ENCODE peak calls at places on chromosomes 7 and 10, in seven cellular contexts. S, K, F, E, C, Y and H are unnamed samples.

GRCh38 chr7:42105541-42106349 is 131.3 kb downstream of the GLI3 start:
- DNase-seq in S (no peak), K (no peak), F (no peak), E (no peak), C (no peak), Y (no peak), H (no peak)

GRCh38 chr10:9951481-9952257 is 1066.0 kb upstream of the CELF2 start:
- DNase-seq in S (peak; percentile 89), K (no peak), F (no peak), E (no peak), C (no peak), Y (no peak), H (no peak)

GRCh38 chr7:156442503-156442902 is 198.1 kb upstream of the RNF32 start:
- DNase-seq in S (no peak), K (no peak), F (no peak), E (no peak), C (no peak), Y (no peak), H (no peak)

GRCh38 chr7:116713918-116714317 is 41.9 kb downstream of the MET start:
- DNase-seq in S (peak; percentile 89), K (no peak), F (no peak), E (no peak), C (no peak), Y (no peak), H (no peak)

GRCh38 chr7:81150951-81151361 is 232.1 kb upstream of the SEMA3C start:
- DNase-seq in S (peak; percentile 52), K (no peak), F (no peak), E (no peak), C (no peak), Y (no peak), H (no peak)

GRCh38 chr10:100730739-100731602 is 14.4 kb upstream of the PAX2 start:
- DNase-seq in S (peak; percentile 18), K (no peak), F (no peak), E (no peak), C (no peak), Y (no peak), H (peak; percentile 73)

GRCh38 chr7:30990316-30991029 is 26.7 kb downstream of the GHRHR start:
- DNase-seq in S (no peak), K (no peak), F (no peak), E (no peak), C (no peak), Y (no peak), H (no peak)

GRCh38 chr10:71253981-71254818 is 41.8 kb downstream of the UNC5B start:
- DNase-seq in S (no peak), K (no peak), F (no peak), E (no peak), C (no peak), Y (no peak), H (no peak)

GRCh38 chr10:85919358-85920022 is 447.1 kb downstream of the GRID1 start:
- DNase-seq in S (peak; percentile 7), K (no peak), F (no peak), E (no peak), C (no peak), Y (no peak), H (no peak)

GRCh38 chr10:34813626-34814227 is 1.4 kb downstream of the PARD3 start:
- DNase-seq in S (peak; percentile 84), K (no peak), F (no peak), E (peak; percentile 56), C (no peak), Y (no peak), H (no peak)

GRCh38 chr7:33880787-33881186 is 24.6 kb upstream of the BMPER start:
- DNase-seq in S (peak; percentile 88), K (no peak), F (no peak), E (no peak), C (no peak), Y (no peak), H (no peak)

GRCh38 chr10:72340510-72340895 is 14.2 kb downstream of the DNAJB12 start:
- DNase-seq in S (no peak), K (no peak), F (peak; percentile 72), E (peak; percentile 45), C (peak; percentile 77), Y (no peak), H (no peak)

GRCh38 chr10:16856567-16856966 is 39.3 kb upstream of the RSU1 start:
- DNase-seq in S (peak; percentile 82), K (no peak), F (no peak), E (no peak), C (no peak), Y (no peak), H (no peak)

GRCh38 chr7:43290978-43291377 is 178.5 kb downstream of the HECW1 start:
- DNase-seq in S (no peak), K (no peak), F (no peak), E (no peak), C (no peak), Y (no peak), H (no peak)
- H3K27ac ChIP-seq in S (no peak overlapping the region), K (no peak overlapping the region), F (no peak overlapping the region), E (no peak overlapping the region), C (no peak overlapping the region), Y (no peak overlapping the region), H (no peak overlapping the region)

GRCh38 chr7:46147871-46148270 is 226.8 kb upstream of the IGFBP3 start:
- DNase-seq in S (peak; percentile 61), K (no peak), F (no peak), E (no peak), C (no peak), Y (no peak), H (no peak)

GRCh38 chr7:46139079-46139478 is 218.0 kb upstream of the IGFBP3 start:
- DNase-seq in S (peak; percentile 96), K (no peak), F (no peak), E (peak; percentile 57), C (no peak), Y (no peak), H (no peak)

GRCh38 chr7:46146454-46147255 is 225.6 kb upstream of the IGFBP3 start:
- DNase-seq in S (peak; percentile 82), K (no peak), F (no peak), E (no peak), C (peak; percentile 78), Y (no peak), H (no peak)

GRCh38 chr7:46145412-46145811 is 224.3 kb upstream of the IGFBP3 start:
- DNase-seq in S (peak; percentile 100), K (no peak), F (no peak), E (peak; percentile 71), C (no peak), Y (no peak), H (no peak)

GRCh38 chr7:46143949-46144917 is 223.2 kb upstream of the IGFBP3 start:
- DNase-seq in S (no peak), K (no peak), F (no peak), E (no peak), C (no peak), Y (no peak), H (no peak)
- H3K27ac ChIP-seq in S (no peak overlapping the region), K (no peak overlapping the region), F (no peak overlapping the region), E (no peak overlapping the region), C (peak overlapping the region; percentile 11), Y (no peak overlapping the region), H (no peak overlapping the region)

DNA sequence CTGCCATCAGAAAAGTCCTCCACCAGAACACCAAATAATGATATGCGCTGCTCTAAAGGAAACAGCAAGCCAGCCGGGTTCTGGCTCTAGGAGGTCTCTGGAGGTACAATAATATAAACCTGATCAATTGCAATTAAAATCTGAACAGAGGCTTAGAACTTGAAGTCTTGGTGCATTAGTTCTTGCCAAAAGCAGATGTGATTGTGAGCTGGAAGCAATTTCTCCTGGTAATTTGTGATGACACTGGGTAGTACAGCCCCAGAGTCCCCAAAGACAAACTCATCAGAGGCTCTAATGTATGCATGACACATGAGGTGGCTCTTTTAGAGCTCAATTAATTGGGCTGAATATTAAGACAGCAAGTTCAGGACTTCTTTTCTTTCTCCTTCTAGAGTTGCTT is 3.3 kb downstream of the ETV1 start:
- DNase-seq in S (no peak), K (no peak), F (no peak), E (no peak), C (no peak), Y (no peak), H (no peak)
- H3K27ac ChIP-seq in S (peak overlapping the region; percentile 17), K (no peak overlapping the region), F (no peak overlapping the region), E (no peak overlapping the region), C (no peak overlapping the region), Y (no peak overlapping the region), H (no peak overlapping the region)

DNA sequence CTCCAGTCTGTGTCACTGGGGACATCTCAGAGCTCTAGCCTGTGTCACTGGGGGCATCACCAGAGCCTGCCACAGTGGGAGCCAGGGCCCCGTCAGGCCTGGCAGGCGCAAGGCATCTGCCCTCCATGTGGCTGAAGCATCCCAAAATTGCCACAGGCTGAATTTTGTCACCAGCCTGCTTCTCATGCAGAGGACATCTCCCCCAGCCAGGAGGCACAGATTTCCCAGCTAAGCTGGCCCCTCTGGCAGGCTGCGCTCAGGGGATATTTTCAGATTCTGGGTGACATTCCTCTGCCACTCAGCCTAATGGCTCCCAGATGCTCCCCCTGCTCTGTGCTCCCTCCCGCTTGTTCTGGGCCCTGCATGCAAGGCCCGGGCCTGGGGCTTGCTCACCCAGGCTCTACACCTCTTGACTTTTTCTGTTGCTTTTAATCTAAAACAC is 64.6 kb downstream of the COL13A1 start:
- DNase-seq in S (no peak), K (no peak), F (no peak), E (no peak), C (no peak), Y (no peak), H (no peak)
- H3K27ac ChIP-seq in S (peak overlapping the region; percentile 85), K (peak overlapping the region; percentile 55), F (no peak overlapping the region), E (peak overlapping the region; percentile 55), C (peak overlapping the region; percentile 57), Y (peak overlapping the region; percentile 71), H (no peak overlapping the region)